ENCODE peak calls at places on chromosomes 3 and 15, in seven cellular contexts. C is neural crest cell; W is NCI-H1436; S is CD4-positive, alpha-beta memory T cell; V is lower lobe of right lung; R is activated CD4-positive, alpha-beta T cell treated with anti-CD3 and anti-CD28 coated beads, Interleukin-2, amount 50 U/mL, for 4 hours; H is activated CD4-positive, alpha-beta memory T cell treated with anti-CD3 and anti-CD28 coated beads, Interleukin-2, amount 10 ng/mL, durations not matched to agents 7 days and 5 days. U is an unnamed sample.
A peak's percentile ranks its signal among the peaks of the same experiment; 100 is the strongest.

GRCh38 chr3:184448321-184449160 is 68.7 kb downstream of the CHRD start:
- DNase-seq in R (no peak), C (no peak), V (no peak), W (no peak), S (no peak), H (no peak), U (no peak)

GRCh38 chr15:90291679-90292356 is 26.3 kb downstream of the NGRN start:
- DNase-seq in S (no peak), V (peak; percentile 54), W (peak; percentile 68), H (peak; percentile 38), C (no peak), R (no peak), U (peak; percentile 9)

GRCh38 chr15:48126667-48127355 is 6.0 kb downstream of the SLC24A5 start:
- DNase-seq in H (no peak), R (no peak), W (no peak), S (no peak), C (no peak), V (no peak), U (no peak)

GRCh38 chr3:38793721-38794120 is 22.3 kb downstream of the SCN10A start:
- DNase-seq in S (no peak), H (no peak), W (no peak), V (no peak), C (no peak), R (no peak), U (no peak)

GRCh38 chr3:112149136-112149535 is 16.1 kb upstream of the GCSAM start:
- DNase-seq in C (no peak), H (no peak), S (no peak), W (no peak), V (no peak), R (no peak), U (no peak)

GRCh38 chr15:49038382-49038781 is 7.9 kb downstream of the SECISBP2L start:
- DNase-seq in R (no peak), S (no peak), H (no peak), W (no peak), V (no peak), C (no peak), U (no peak)

GRCh38 chr3:182909318-182910040 is 70.9 kb downstream of the DCUN1D1 start:
- DNase-seq in C (no peak), H (no peak), W (no peak), S (no peak), V (no peak), R (no peak), U (no peak)

GRCh38 chr15:81185896-81186295 is 10.8 kb upstream of the IL16 start:
- DNase-seq in W (no peak), S (no peak), C (no peak), H (no peak), R (no peak), V (no peak), U (no peak)

GRCh38 chr3:53956591-53956990 is 64.9 kb upstream of the SELENOK start:
- DNase-seq in R (no peak), W (no peak), C (no peak), H (no peak), V (no peak), S (no peak), U (no peak)

GRCh38 chr15:50463423-50464358 is 39.5 kb downstream of the USP8 start:
- DNase-seq in V (no peak), H (no peak), S (no peak), C (no peak), R (no peak), W (no peak), U (no peak)

GRCh38 chr3:17605032-17605431 is 137.4 kb downstream of the TBC1D5 start:
- DNase-seq in H (no peak), W (no peak), C (no peak), S (no peak), V (no peak), R (no peak), U (no peak)

GRCh38 chr3:15399970-15400369 is 27.4 kb downstream of the METTL6 start:
- DNase-seq in S (peak; percentile 33), C (no peak), W (no peak), H (peak; percentile 25), R (no peak), V (no peak), U (peak; percentile 7)

GRCh38 chr3:127141921-127142730 is 50.8 kb upstream of the PRR23E start:
- DNase-seq in C (no peak), R (no peak), H (no peak), W (peak; percentile 67), S (no peak), V (no peak), U (no peak)

GRCh38 chr3:23720885-23721284 is 84.9 kb upstream of the UBE2E1 start:
- DNase-seq in R (no peak), S (no peak), W (no peak), C (no peak), V (no peak), H (no peak), U (no peak)

GRCh38 chr3:184168363-184169120 is 6.1 kb upstream of the AP2M1 start:
- DNase-seq in R (no peak), S (no peak), H (no peak), C (no peak), W (no peak), V (no peak), U (no peak)

GRCh38 chr3:81440666-81441065 is 320.8 kb downstream of the GBE1 start:
- DNase-seq in H (no peak), S (no peak), V (no peak), R (no peak), C (no peak), W (no peak), U (no peak)